ENCODE peak calls at places on chromosomes 4 and X, in four cellular contexts. S, L, K and E are unnamed samples.

GRCh38 chr4:3614731-3614980 is 82.4 kb upstream of the LRPAP1 start:
- DNase-seq in L (no peak), K (no peak), S (no peak), E (no peak)

GRCh38 chrX:105150557-105150956 is 69.9 kb downstream of the TEX13A start:
- DNase-seq in K (no peak), S (no peak), L (no peak), E (no peak)

GRCh38 chrX:99654188-99654587 is 755.9 kb downstream of the PCDH19 start:
- DNase-seq in S (no peak), K (no peak), L (no peak), E (no peak)

GRCh38 chr4:124555959-124556358 is 156.6 kb downstream of the ANKRD50 start:
- DNase-seq in S (no peak), L (no peak), K (no peak), E (no peak)

GRCh38 chr4:90028460-90028859 is 98.7 kb upstream of the CCSER1 start:
- DNase-seq in K (no peak), S (no peak), L (no peak), E (no peak)

GRCh38 chrX:150080497-150080896 is 142.2 kb upstream of the EOLA2 start:
- DNase-seq in L (no peak), K (no peak), S (no peak), E (no peak)

GRCh38 chr4:1460967-1461868 is 55.0 kb upstream of the NKX1-1 start:
- DNase-seq in S (no peak), L (no peak), K (no peak), E (no peak)

GRCh38 chrX:79146552-79147390 is 2.3 kb downstream of the GPR174 start:
- DNase-seq in L (no peak), S (no peak), K (no peak), E (no peak)

GRCh38 chr4:92381640-92382039 is 77.9 kb downstream of the GRID2 start:
- DNase-seq in L (no peak), S (no peak), K (no peak), E (no peak)

GRCh38 chrX:13688384-13688771 is 550 bp upstream of the RAB9A start:
- DNase-seq in L (no peak), K (no peak), S (no peak), E (no peak)

GRCh38 chr4:143581331-143581961 is 67.9 kb downstream of the SMARCA5 start:
- DNase-seq in K (no peak), S (no peak), L (no peak), E (no peak)

GRCh38 chrX:155643240-155643639 is 30.5 kb upstream of the TMLHE start:
- DNase-seq in S (no peak), L (no peak), K (no peak), E (no peak)

GRCh38 chr4:39469429-39470077 is 10.7 kb downstream of the LIAS start:
- DNase-seq in K (peak; percentile 86), L (peak; percentile 89), S (peak; percentile 48), E (peak; percentile 64)

GRCh38 chr4:24260133-24260532 is 324.2 kb downstream of the DHX15 start:
- DNase-seq in L (no peak), K (no peak), S (no peak), E (no peak)

GRCh38 chr4:24262616-24263015 is 321.7 kb downstream of the DHX15 start:
- DNase-seq in K (no peak), L (no peak), S (no peak), E (no peak)

GRCh38 chr4:24256547-24256946 is 327.8 kb downstream of the DHX15 start:
- DNase-seq in K (no peak), L (no peak), S (no peak), E (no peak)

GRCh38 chr4:24262084-24262483 is 322.3 kb downstream of the DHX15 start:
- DNase-seq in S (no peak), L (no peak), K (no peak), E (no peak)

DNA sequence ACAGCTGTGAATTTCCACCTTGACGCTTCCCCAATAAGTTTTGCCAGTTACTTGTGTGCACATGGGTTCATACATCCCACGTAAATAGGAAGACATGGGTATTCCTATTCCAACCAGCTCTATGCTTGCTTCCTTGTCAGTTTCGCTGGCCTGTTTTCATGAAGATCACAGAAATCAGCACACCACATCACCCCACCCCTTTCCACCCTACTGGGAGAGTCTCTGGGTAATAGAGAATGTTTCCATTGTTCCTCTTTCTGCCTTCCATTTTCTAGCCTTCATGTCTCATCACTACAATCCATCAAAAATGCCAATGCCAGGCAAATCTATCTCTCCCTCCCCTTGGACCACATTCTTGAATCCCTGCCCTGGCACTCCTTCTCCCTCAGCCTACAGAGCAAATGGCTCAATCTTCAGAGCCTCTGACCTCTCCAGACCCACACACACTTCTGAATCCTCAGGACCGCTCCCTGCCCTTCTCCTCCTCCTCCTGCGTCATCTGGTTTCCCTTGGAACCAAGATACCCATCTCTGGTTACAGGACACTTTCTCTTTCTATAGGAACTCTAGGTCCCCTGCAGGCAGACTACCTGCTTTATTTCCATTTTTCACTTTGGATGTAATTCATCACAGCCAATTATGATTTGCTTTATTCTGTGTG is 323.3 kb downstream of the DHX15 start:
- DNase-seq in L (no peak), K (no peak), S (no peak), E (no peak)
- TF ChIP-seq TCF7L2 in L (no peak), K (no peak), S (no peak), E (no peak)

DNA sequence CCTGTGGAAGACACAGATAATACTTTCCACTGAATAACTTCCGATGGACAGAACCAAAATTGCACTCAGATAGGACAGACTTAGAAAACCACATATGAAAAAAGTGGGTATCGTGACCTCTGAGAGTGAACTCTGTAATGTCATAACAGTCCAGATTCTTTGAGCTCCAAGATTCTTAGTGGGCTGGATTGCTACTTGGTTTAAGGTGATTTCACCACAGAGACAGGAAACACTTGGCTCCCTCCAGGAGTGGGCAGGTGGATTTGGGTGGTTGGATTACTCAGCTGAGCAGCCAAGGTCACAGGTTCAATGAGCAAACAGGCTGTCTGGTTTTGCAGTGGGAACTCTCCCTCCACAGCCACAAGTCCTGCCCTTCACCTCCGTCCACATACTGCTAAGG is 126.0 kb downstream of the AFAP1 start:
- DNase-seq in S (no peak), K (no peak), L (peak; percentile 24), E (no peak)
- TF ChIP-seq SIN3A in S (no peak), K (no peak), L (no peak), E (no peak)

GRCh38 chr4:118676128-118676527 is 9.1 kb upstream of the METTL14 start:
- DNase-seq in S (no peak), K (no peak), L (no peak), E (no peak)
- TF ChIP-seq CTCF in S (no peak), K (peak; percentile 9), L (peak; percentile 20), E (no peak)

DNA sequence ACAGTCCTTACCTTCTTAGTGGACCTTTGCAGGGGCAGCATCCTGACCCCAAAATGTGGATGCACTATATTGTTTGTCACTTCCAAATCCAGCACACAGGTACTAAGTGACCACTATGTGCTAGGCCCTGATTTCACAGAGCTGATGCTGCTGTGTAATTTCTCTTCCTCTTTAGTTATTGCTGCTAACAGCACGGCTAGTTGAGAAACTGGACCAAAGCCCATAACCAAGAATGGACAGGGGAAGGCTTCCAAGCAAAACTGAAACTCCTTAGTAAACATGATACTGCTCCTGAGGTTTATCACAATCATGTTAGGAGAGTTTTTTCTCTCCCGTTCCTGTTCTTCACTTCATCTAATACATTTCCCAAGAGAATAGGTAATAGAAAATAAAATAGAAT is 172.9 kb upstream of the TTC29 start:
- DNase-seq in K (no peak), S (no peak), L (no peak), E (no peak)
- TF ChIP-seq TCF7L2 in K (no peak), S (no peak), L (no peak), E (no peak)

GRCh38 chrX:69073721-69074120 is 91.5 kb downstream of the PJA1 start:
- DNase-seq in L (no peak), K (no peak), S (no peak), E (no peak)

GRCh38 chrX:69070949-69071650 is 94.2 kb downstream of the PJA1 start:
- DNase-seq in S (no peak), K (no peak), L (no peak), E (no peak)

GRCh38 chrX:69073241-69073640 is 92.0 kb downstream of the PJA1 start:
- DNase-seq in L (no peak), S (no peak), K (no peak), E (no peak)

GRCh38 chrX:69074726-69075125 is 90.5 kb downstream of the PJA1 start:
- DNase-seq in K (no peak), S (no peak), L (no peak), E (no peak)

GRCh38 chrX:69072486-69073006 is 92.7 kb downstream of the PJA1 start:
- DNase-seq in K (no peak), L (no peak), S (no peak), E (no peak)
- TF ChIP-seq SIN3A in K (no peak), L (no peak), S (no peak), E (no peak)

GRCh38 chr4:181690498-181690897 is 552.7 kb upstream of the TENM3 start:
- DNase-seq in K (no peak), L (no peak), S (no peak), E (no peak)
- TF ChIP-seq CTCF in K (no peak), L (no peak), S (no peak), E (no peak)

DNA sequence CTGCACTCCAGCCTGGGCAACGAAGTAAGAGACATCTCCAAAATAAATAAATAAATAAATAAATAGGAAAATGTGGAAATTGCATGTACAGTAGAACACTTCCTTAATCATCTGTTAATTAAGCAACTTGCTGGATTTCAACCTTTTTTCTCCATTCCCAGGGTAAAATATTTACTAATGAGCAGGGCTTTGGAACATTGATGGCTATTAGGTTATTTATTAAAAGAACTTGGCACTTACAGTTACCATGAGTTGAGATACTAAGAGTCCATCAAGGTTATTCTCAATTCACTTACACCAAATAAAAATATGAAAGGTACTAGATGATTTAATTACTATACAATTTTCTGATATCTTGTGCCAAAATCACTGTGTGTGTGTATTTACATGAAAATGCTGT is 607.1 kb downstream of the PCDH18 start:
- DNase-seq in K (no peak), L (no peak), S (no peak), E (no peak)
- TF ChIP-seq TCF7L2 in K (no peak), L (no peak), S (no peak), E (no peak)

DNA sequence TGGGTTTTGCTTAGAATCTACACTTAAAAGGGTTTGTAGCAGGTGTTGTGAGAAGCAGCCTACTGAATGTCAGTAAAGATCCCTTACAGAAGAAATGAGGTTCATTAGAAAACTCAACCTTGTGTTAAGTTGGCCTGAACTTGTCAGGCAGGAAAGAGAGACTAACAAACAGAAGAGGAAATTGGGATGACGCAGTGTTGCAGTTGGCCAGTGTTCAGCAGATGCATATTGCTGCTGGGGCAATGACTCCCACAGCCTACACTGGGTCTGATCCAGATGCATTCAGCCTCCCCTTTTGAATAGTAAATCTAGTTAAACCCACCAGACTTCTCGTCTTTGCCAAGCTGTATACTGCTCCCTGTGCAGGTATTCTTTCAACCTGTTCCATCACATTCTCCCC is 409.4 kb downstream of the UBE2NL start:
- DNase-seq in S (no peak), L (no peak), K (no peak), E (no peak)
- TF ChIP-seq SIN3A in S (no peak), L (no peak), K (no peak), E (no peak)

GRCh38 chr4:177687117-177687516 is 244.9 kb upstream of the AGA start:
- DNase-seq in S (no peak), K (no peak), L (no peak), E (no peak)
- TF ChIP-seq CTCF in S (no peak), K (no peak), L (no peak), E (no peak)

DNA sequence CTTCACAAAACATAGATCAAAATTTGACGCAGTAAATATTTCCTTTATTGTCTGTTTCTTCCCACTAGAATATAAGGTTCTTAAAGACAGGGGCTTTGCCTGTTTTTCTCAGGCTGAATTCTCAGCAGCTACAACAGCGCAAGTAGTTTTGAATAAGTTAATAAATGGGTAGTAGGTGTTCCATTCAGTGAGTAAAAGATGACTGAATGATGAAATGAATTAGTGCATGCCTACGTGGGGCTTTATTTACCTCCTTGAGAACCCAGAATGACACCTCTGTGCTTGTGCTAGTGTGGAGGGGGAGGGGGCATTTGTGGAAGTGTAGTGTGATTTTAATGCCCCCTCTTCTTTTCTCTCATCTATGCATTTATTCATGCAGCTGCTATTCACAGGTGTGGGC is 278.9 kb downstream of the FBXW7 start:
- DNase-seq in L (no peak), S (no peak), K (no peak), E (no peak)
- TF ChIP-seq TCF7L2 in L (no peak), S (no peak), K (no peak), E (no peak)